ENCODE peak calls at places on chromosomes 2 and 18, in five cellular contexts. Q, Y, J, S and U are unnamed samples.
A peak's percentile ranks its signal among the peaks of the same experiment; 100 is the strongest.

GRCh38 chr18:5556317-5556974 is 12.6 kb upstream of the EPB41L3 start:
- DNase-seq in Y (no peak), J (no peak), Q (no peak), S (peak; percentile 39), U (peak; percentile 45)

GRCh38 chr2:74708883-74709282 is 54.8 kb downstream of the SEMA4F start:
- DNase-seq in J (no peak), Y (no peak), S (peak; percentile 13), Q (no peak), U (no peak)

GRCh38 chr2:70718736-70719135 is 49.3 kb downstream of the ADD2 start:
- DNase-seq in Q (no peak), Y (no peak), S (no peak), J (no peak), U (no peak)

GRCh38 chr18:48803518-48803917 is 147.2 kb downstream of the SMAD7 start:
- DNase-seq in S (no peak), Y (no peak), J (no peak), Q (peak; percentile 9), U (peak; percentile 15)

GRCh38 chr18:32802606-32803451 is 30.0 kb upstream of the KLHL14 start:
- DNase-seq in Q (no peak), S (no peak), J (no peak), Y (no peak), U (no peak)

GRCh38 chr2:73260338-73260984 is 23.8 kb downstream of the FBXO41 start:
- DNase-seq in Q (no peak), Y (peak; percentile 32), J (peak; percentile 74), S (peak; percentile 38), U (peak; percentile 62)

GRCh38 chr2:189836644-189837043 is 52.4 kb downstream of the PMS1 start:
- DNase-seq in J (no peak), Q (no peak), S (no peak), Y (no peak), U (no peak)

GRCh38 chr2:121647396-121647795 is 1.9 kb downstream of the CLASP1 start:
- DNase-seq in Q (no peak), Y (no peak), J (no peak), S (no peak), U (no peak)

GRCh38 chr2:140186201-140186775 is 1406.1 kb upstream of the NXPH2 start:
- DNase-seq in J (no peak), Y (no peak), S (no peak), Q (no peak), U (no peak)

GRCh38 chr2:160491922-160492371 is 1.7 kb downstream of the RBMS1 start:
- DNase-seq in Q (no peak), Y (no peak), S (no peak), J (no peak), U (no peak)

GRCh38 chr2:200259577-200259957 is 46.9 kb upstream of the SPATS2L start:
- DNase-seq in J (no peak), Y (no peak), Q (no peak), S (no peak), U (no peak)
- H3K27ac ChIP-seq in J (no peak overlapping the region), Y (no peak overlapping the region), Q (no peak overlapping the region), S (no peak overlapping the region), U (no peak overlapping the region)

GRCh38 chr18:24016643-24017042 is 2.1 kb downstream of the TTC39C start:
- DNase-seq in Y (no peak), Q (no peak), S (no peak), J (peak; percentile 44), U (no peak)
- H3K27ac ChIP-seq in Y (no peak overlapping the region), Q (no peak overlapping the region), S (no peak overlapping the region), J (no peak overlapping the region), U (no peak overlapping the region)

DNA sequence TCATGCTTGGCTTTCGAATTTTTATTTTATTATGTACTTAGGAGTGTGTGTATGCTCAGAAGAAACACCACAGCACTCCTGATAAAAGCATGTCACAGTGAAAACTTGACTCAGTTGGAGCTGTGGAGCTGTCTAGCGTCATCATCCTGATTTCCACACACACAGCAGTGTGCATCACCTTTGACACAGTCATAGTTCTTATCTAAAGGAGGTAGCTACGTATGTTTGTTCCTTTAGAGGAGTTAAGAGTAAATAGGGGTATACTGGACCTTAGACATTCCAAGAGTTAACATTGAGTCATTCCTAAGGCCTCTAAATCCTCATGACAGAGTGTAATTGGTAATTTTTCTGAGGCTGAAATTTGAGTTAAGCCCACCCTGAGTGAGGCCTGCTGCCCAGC is 96.9 kb downstream of the PHLPP1 start:
- DNase-seq in S (no peak), Y (no peak), Q (no peak), J (no peak), U (no peak)
- H3K27ac ChIP-seq in S (no peak overlapping the region), Y (peak overlapping the region; percentile 19), Q (no peak overlapping the region), J (no peak overlapping the region), U (no peak overlapping the region)

GRCh38 chr2:198052741-198053140 is 248.3 kb downstream of the PLCL1 start:
- DNase-seq in Y (no peak), J (no peak), Q (no peak), S (no peak), U (no peak)
- H3K27ac ChIP-seq in Y (no peak overlapping the region), J (no peak overlapping the region), Q (no peak overlapping the region), S (peak overlapping the region; percentile 55), U (peak overlapping the region; percentile 46)

DNA sequence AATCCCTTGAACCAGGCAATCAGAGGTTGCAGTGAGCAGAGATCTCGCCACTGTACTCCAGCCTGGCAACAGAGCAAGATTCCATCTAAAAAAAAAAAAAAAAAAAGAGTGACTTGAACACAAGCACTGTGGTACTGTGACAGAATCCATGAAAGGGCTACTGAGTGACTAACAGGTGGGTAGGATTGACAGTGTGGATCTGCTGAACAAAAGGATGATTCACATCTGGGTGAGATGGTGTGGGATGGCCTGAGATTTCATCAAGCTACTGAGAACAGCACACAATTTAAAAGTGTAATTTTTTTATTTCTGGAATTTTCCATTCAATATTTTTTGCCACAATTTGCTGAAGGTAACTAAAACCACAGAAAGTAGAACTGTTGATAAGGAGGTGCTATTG is 13.3 kb upstream of the SP3 start:
- DNase-seq in Y (no peak), J (no peak), Q (no peak), S (no peak), U (no peak)
- H3K27ac ChIP-seq in Y (no peak overlapping the region), J (no peak overlapping the region), Q (no peak overlapping the region), S (no peak overlapping the region), U (no peak overlapping the region)

GRCh38 chr2:152460567-152460966 is 125.6 kb downstream of the FMNL2 start:
- DNase-seq in J (no peak), Y (no peak), Q (no peak), S (no peak), U (no peak)
- H3K27ac ChIP-seq in J (no peak overlapping the region), Y (no peak overlapping the region), Q (no peak overlapping the region), S (no peak overlapping the region), U (no peak overlapping the region)

GRCh38 chr2:113818382-113818951 is 62.0 kb upstream of the SLC35F5 start:
- DNase-seq in Q (no peak), S (peak; percentile 33), J (peak; percentile 12), Y (peak; percentile 66), U (peak; percentile 61)
- H3K27ac ChIP-seq in Q (no peak overlapping the region), S (peak overlapping the region; percentile 71), J (peak overlapping the region; percentile 80), Y (peak overlapping the region; percentile 35), U (peak overlapping the region; percentile 75)